ENCODE peak calls at places on chromosomes 1 and 21, in nine cellular contexts. Y, J, O, D, F, R, X, Q and G are unnamed samples.
A peak's percentile ranks its signal among the peaks of the same experiment; 100 is the strongest.

GRCh38 chr1:172135923-172136610 is 284.4 kb upstream of the C1orf105 start:
- DNase-seq in X (no peak), R (no peak), Y (peak; percentile 48), O (no peak), J (no peak), F (peak; percentile 85), D (no peak), Q (no peak), G (no peak)

GRCh38 chr1:115426271-115426771 is 88.3 kb upstream of the NGF start:
- DNase-seq in Y (peak; percentile 97), X (no peak), J (no peak), F (peak; percentile 95), O (no peak), Q (no peak), R (no peak), D (no peak), G (no peak)

GRCh38 chr1:118986839-118987430 is 1.2 kb downstream of the TBX15 start:
- DNase-seq in O (no peak), J (no peak), Q (peak; percentile 44), Y (no peak), F (no peak), D (no peak), R (no peak), X (no peak), G (no peak)

GRCh38 chr1:236289492-236290131 is 7.9 kb upstream of the ERO1B start:
- DNase-seq in Y (no peak), R (no peak), Q (no peak), X (no peak), D (no peak), F (no peak), O (no peak), J (no peak), G (no peak)

GRCh38 chr1:230012742-230013141 is 54.3 kb upstream of the GALNT2 start:
- DNase-seq in D (no peak), O (no peak), J (no peak), R (no peak), X (no peak), F (no peak), Y (no peak), Q (no peak), G (no peak)

GRCh38 chr1:56830052-56830451 is 10.8 kb upstream of the FYB2 start:
- DNase-seq in R (no peak), Q (no peak), X (no peak), Y (no peak), D (no peak), F (no peak), O (no peak), J (no peak), G (no peak)

GRCh38 chr1:22076346-22076745 is 23.8 kb downstream of the CDC42 start:
- DNase-seq in F (no peak), X (no peak), J (no peak), Y (no peak), Q (no peak), D (no peak), R (no peak), O (no peak), G (no peak)

GRCh38 chr1:43225168-43225567 is 44.6 kb upstream of the TMEM125 start:
- DNase-seq in D (no peak), F (no peak), O (no peak), R (no peak), Q (peak; percentile 22), J (no peak), X (no peak), Y (peak; percentile 40), G (no peak)

GRCh38 chr21:18772404-18772803 is 368.8 kb upstream of the TMPRSS15 start:
- DNase-seq in J (no peak), D (no peak), O (no peak), Q (no peak), X (no peak), R (no peak), F (peak; percentile 66), Y (no peak), G (no peak)

GRCh38 chr1:22611530-22611947 is 24.9 kb upstream of the C1QA start:
- DNase-seq in J (peak; percentile 92), R (peak; percentile 90), F (peak; percentile 55), Q (peak; percentile 90), Y (peak; percentile 43), D (no peak), O (no peak), X (peak; percentile 71), G (no peak)

GRCh38 chr1:2384941-2385481 is 6.3 kb downstream of the MORN1 start:
- DNase-seq in O (no peak), F (no peak), R (no peak), D (peak; percentile 51), Q (peak; percentile 32), J (no peak), Y (no peak), X (no peak), G (peak; percentile 9)

GRCh38 chr1:110285316-110285715 is 53.9 kb upstream of the RBM15 start:
- DNase-seq in O (no peak), R (no peak), D (no peak), J (no peak), Q (no peak), X (no peak), F (no peak), Y (no peak), G (no peak)

GRCh38 chr1:13892671-13893325 is 192.8 kb downstream of the PRDM2 start:
- DNase-seq in R (peak; percentile 62), J (peak; percentile 63), Q (peak; percentile 56), X (no peak), F (no peak), Y (no peak), O (no peak), D (peak; percentile 32), G (no peak)

GRCh38 chr1:147168626-147169058 is 3.6 kb downstream of the PRKAB2 start:
- DNase-seq in R (peak; percentile 25), F (peak; percentile 52), O (no peak), Q (no peak), X (no peak), Y (no peak), D (peak; percentile 65), J (no peak), G (no peak)

GRCh38 chr1:42290130-42290529 is 44.9 kb downstream of the FOXJ3 start:
- DNase-seq in O (no peak), D (no peak), R (no peak), F (peak; percentile 21), X (no peak), Q (no peak), J (no peak), Y (no peak), G (no peak)

GRCh38 chr1:6444377-6444776 is 19.8 kb downstream of the ESPN start:
- DNase-seq in R (no peak), J (no peak), O (no peak), Y (no peak), F (no peak), D (no peak), X (no peak), Q (no peak), G (no peak)

GRCh38 chr1:219039018-219039740 is 134.5 kb upstream of the LYPLAL1 start:
- DNase-seq in D (no peak), O (no peak), Y (no peak), Q (no peak), J (no peak), F (no peak), R (peak; percentile 59), X (no peak), G (no peak)

GRCh38 chr1:25672763-25673409 is 56.3 kb downstream of the MAN1C1 start:
- DNase-seq in F (peak; percentile 53), J (no peak), X (no peak), Y (no peak), R (no peak), Q (no peak), D (no peak), O (no peak), G (no peak)

GRCh38 chr1:212070720-212071302 is 35.3 kb downstream of the DTL start:
- DNase-seq in Y (no peak), J (no peak), O (peak; percentile 13), F (peak; percentile 49), R (peak; percentile 62), D (no peak), Q (peak; percentile 45), X (no peak), G (no peak)
- H3K36me3 ChIP-seq in Y (peaks cover 10% of the 10 kb centered on the region), J (peaks cover 25% of the 10 kb centered on the region), O (peaks cover 7% of the 10 kb centered on the region), F (peaks cover 2% of the 10 kb centered on the region), R (no peaks in the 10 kb centered on the region), D (peaks cover 76% of the 10 kb centered on the region), Q (peaks cover 59% of the 10 kb centered on the region), X (peaks cover 91% of the 10 kb centered on the region), G (peaks cover 2% of the 10 kb centered on the region)

DNA sequence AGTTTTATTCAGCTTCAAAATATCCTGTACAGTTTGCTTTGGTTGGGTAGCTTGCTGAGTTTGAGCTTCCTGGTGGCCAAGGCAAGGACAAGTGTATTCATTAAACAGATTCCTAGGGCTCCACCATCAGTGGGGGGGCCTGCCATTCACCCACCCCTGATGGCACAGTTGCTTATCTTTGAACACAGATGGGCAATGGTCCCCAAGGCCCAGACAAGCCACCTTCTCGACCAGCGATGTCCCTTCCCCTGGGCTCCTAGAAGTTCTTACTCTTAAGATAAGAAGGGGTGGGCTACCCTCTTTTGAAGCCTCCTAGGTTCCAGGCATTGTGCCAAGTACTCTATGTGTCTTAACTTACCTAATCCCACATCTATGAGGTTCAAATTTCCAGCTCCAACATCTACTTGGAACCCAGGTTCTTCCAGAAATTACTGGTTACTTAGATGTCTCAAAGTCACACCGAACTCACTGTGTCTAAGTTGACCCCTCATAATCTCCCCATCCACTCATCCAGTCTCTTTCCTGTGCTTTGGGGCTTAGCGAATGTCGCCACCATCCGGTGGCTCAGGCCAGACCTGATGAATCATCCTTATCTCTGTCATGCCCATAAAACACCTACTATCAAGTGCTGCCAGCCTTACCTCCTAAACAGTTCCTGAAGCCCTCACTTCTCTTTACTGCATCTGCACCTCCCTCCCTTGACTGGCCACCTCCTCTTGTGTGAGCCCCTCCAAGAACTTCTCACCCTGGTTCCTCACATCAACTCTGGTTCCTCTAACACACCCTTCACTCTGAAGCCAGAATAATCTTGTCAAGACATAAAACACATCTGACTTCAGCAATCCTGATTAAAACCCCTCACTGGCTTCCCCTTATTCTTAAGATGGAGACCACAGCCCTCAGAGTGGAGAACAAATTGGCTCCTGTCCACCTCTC is 50.1 kb downstream of the KLHDC7A start:
- DNase-seq in X (no peak), Y (no peak), F (no peak), Q (peak; percentile 60), R (no peak), O (peak; percentile 21), D (peak; percentile 45), J (peak; percentile 48), G (no peak)
- TF ChIP-seq CTCF in X (no peak), Y (peak; percentile 48), F (no peak), Q (peak; percentile 65), R (no peak), O (peak; percentile 64), D (peak; percentile 65), J (peak; percentile 68), G (peak; percentile 58)

GRCh38 chr1:208230668-208231529 is 13.3 kb downstream of the PLXNA2 start:
- DNase-seq in O (no peak), D (no peak), X (no peak), J (no peak), F (no peak), Y (no peak), Q (no peak), R (peak; percentile 53), G (no peak)
- H3K36me3 ChIP-seq in O (no peaks in the 10 kb centered on the region), D (peaks cover 5% of the 10 kb centered on the region), X (no peaks in the 10 kb centered on the region), J (no peaks in the 10 kb centered on the region), F (no peaks in the 10 kb centered on the region), Y (no peaks in the 10 kb centered on the region), Q (no peaks in the 10 kb centered on the region), R (no peaks in the 10 kb centered on the region), G (no peaks in the 10 kb centered on the region)

DNA sequence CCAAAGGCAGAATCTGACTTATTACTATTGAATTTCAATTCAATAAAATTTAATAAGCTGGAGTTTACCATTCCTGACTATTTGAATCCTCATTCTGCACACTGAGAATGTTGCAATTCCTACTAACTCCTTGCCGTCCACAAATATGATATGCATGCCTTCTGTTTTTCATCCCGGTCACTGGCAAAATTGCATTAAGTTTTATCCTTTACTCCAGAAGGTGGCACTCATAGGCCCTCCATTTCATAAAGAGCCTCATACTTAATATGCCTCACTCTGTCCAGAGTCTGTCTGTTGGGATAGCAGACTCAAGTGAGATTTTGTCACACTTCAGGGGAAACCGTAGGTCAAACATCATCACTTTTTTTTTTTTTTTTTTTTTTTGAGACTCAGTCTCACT is 27.4 kb downstream of the F11R start:
- DNase-seq in Q (no peak), D (no peak), J (no peak), F (peak; percentile 59), X (no peak), Y (peak; percentile 50), R (no peak), O (no peak), G (no peak)
- TF ChIP-seq CTCF in Q (peak; percentile 15), D (peak; percentile 43), J (no peak), F (peak; percentile 43), X (peak; percentile 55), Y (peak; percentile 43), R (peak; percentile 51), O (peak; percentile 42), G (peak; percentile 27)